ENCODE peak calls at places on chromosomes 1 and 21, in five cellular contexts. I is foreskin fibroblast, H is AG10803, C is endothelial cell, Q is WTC11. D is an unnamed sample.

GRCh38 chr1:208682664-208683013 is 438.5 kb upstream of the PLXNA2 start:
- DNase-seq in H (no peak), I (no peak), C (no peak), Q (no peak), D (no peak)

GRCh38 chr1:228898582-228898992 is 163.3 kb downstream of the RHOU start:
- DNase-seq in H (no peak), Q (no peak), C (no peak), I (no peak), D (no peak)

GRCh38 chr1:63626222-63626621 is 33.0 kb downstream of the PGM1 start:
- DNase-seq in I (no peak), C (no peak), Q (no peak), H (no peak), D (no peak)

GRCh38 chr1:183472488-183473285 is at the start of gene SMG7:
- DNase-seq in Q (no peak), C (no peak), I (no peak), H (peak; percentile 17), D (no peak)

GRCh38 chr21:33821580-33822322 is 93.9 kb downstream of the ATP5PO start:
- DNase-seq in H (no peak), I (no peak), C (no peak), Q (no peak), D (no peak)

GRCh38 chr1:58799080-58799479 is 15.2 kb upstream of the JUN start:
- DNase-seq in I (no peak), C (no peak), Q (no peak), H (no peak), D (no peak)

GRCh38 chr21:38556390-38556789 is 58.1 kb upstream of the ERG start:
- DNase-seq in I (no peak), H (no peak), C (no peak), Q (no peak), D (no peak)

GRCh38 chr1:174165471-174166137 is 6.3 kb downstream of the RABGAP1L start:
- DNase-seq in I (peak; percentile 22), Q (no peak), H (peak; percentile 76), C (no peak), D (no peak)

GRCh38 chr1:53394306-53394705 is 64.9 kb upstream of the DMRTB1 start:
- DNase-seq in H (no peak), C (no peak), I (no peak), Q (no peak), D (no peak)

GRCh38 chr1:31666290-31666963 is 21.8 kb upstream of the PEF1 start:
- DNase-seq in H (peak; percentile 43), Q (no peak), C (no peak), I (peak; percentile 61), D (no peak)

GRCh38 chr1:155479205-155479604 is 83.4 kb downstream of the ASH1L start:
- DNase-seq in C (no peak), Q (no peak), H (peak; percentile 57), I (peak; percentile 72), D (no peak)

GRCh38 chr1:64822621-64823020 is 77.7 kb downstream of the RAVER2 start:
- DNase-seq in Q (no peak), I (peak; percentile 53), C (no peak), H (peak; percentile 28), D (no peak)

GRCh38 chr1:157618190-157618589 is 20.3 kb upstream of the FCRL4 start:
- DNase-seq in Q (no peak), C (no peak), I (no peak), H (no peak), D (no peak)

GRCh38 chr1:246107516-246108277 is 399.4 kb downstream of the SMYD3 start:
- DNase-seq in H (peak; percentile 25), C (no peak), Q (no peak), I (peak; percentile 35), D (no peak)

GRCh38 chr1:47651311-47652089 is 213.7 kb downstream of the FOXD2 start:
- DNase-seq in H (no peak), C (no peak), Q (no peak), I (no peak), D (no peak)

GRCh38 chr1:91781371-91781825 is 104.6 kb downstream of the TGFBR3 start:
- DNase-seq in I (peak; percentile 94), Q (no peak), C (no peak), H (peak; percentile 83), D (peak; percentile 74)

GRCh38 chr1:82778612-82779011 is 977.9 kb downstream of the ADGRL2 start:
- DNase-seq in H (no peak), I (peak; percentile 27), Q (peak; percentile 24), C (no peak), D (no peak)
- TF ChIP-seq CTCF in H (no peak), I (no peak), Q (no peak), C (peak; percentile 33), D (peak; percentile 34)

GRCh38 chr1:215151841-215152240 is 69.3 kb downstream of the KCNK2 start:
- DNase-seq in C (no peak), Q (no peak), H (no peak), I (no peak), D (no peak)

GRCh38 chr1:215147024-215147423 is 64.5 kb downstream of the KCNK2 start:
- DNase-seq in C (no peak), I (no peak), Q (no peak), H (no peak), D (no peak)

GRCh38 chr1:215141460-215141859 is 58.9 kb downstream of the KCNK2 start:
- DNase-seq in I (no peak), C (no peak), H (no peak), Q (no peak), D (no peak)

GRCh38 chr1:215143497-215143896 is 61.0 kb downstream of the KCNK2 start:
- DNase-seq in C (no peak), H (no peak), Q (no peak), I (no peak), D (no peak)

DNA sequence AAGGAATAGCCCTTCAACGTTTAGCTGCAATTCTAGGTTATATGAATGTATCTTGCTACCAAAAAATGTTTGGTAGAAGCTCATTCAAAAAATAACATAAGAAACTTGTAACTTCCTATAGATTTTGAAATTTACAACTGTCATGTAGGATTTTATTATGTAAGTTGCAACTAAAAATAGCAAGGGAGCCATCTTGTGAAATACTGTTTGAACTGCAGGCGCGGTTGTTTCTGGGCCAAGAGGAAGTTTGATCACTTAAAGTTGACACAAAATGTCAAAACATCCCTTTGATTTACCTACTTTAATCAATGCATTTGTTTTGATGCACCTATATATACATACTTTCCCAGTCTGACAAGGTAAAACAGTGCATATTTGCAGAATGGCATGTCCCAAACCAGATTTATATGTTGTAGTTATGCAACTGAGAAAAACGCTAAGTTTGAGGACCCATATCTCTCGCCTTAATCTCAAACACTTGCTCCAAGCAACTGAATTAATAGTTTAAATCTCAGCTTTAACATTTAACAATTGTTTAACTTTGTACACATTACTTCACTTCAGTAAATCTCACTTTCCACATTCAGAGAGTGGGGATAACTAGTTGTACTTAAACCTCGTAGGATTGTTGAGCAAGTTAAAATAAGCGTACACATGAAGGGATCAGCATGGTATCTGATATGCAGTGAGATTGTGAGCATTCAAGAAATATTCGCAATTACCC is 63.9 kb downstream of the KCNK2 start:
- DNase-seq in Q (peak; percentile 11), I (peak; percentile 67), H (peak; percentile 13), C (peak; percentile 7), D (no peak)
- TF ChIP-seq CTCF in Q (no peak), I (peak; percentile 55), H (peak; percentile 36), C (no peak), D (peak; percentile 47)

GRCh38 chr1:11478571-11479374 is at the start of gene DISP3:
- DNase-seq in C (peak; percentile 89), Q (peak; percentile 90), H (peak; percentile 21), I (peak; percentile 72), D (no peak)
- TF ChIP-seq CTCF in C (peak; percentile 97), Q (peak; percentile 92), H (peak; percentile 27), I (peak; percentile 55), D (peak; percentile 45)

DNA sequence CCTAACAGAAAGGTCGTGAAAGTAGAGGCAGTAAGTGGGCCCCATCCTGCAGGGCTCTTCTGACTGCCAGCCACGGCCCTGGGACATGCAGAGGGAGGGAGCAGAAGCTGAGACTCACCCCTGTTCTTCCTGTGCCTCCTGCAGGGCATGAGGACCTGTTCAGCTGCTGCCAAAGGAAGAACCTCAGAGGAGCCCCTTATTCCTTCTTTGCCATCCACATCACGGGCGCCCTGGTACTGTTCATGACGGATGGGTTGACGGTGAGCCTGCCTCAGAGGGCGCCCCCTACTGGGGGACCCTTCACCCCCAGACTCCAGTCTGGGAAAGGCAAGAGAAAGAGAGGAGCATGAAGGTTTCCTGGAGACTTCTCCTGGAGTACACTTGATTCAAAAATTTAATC is 47.1 kb downstream of the ELK4 start:
- DNase-seq in Q (no peak), I (no peak), H (no peak), C (no peak), D (no peak)
- TF ChIP-seq CTCF in Q (peak; percentile 58), I (no peak), H (peak; percentile 20), C (peak; percentile 45), D (peak; percentile 48)

GRCh38 chr1:198054510-198054909 is 102.3 kb upstream of the NEK7 start:
- DNase-seq in I (no peak), Q (no peak), C (no peak), H (no peak), D (no peak)

GRCh38 chr1:198056255-198056654 is 100.5 kb upstream of the NEK7 start:
- DNase-seq in I (no peak), H (no peak), C (peak; percentile 35), Q (peak; percentile 76), D (no peak)
- TF ChIP-seq CTCF in I (peak; percentile 8), H (peak; percentile 24), C (peak; percentile 54), Q (peak; percentile 52), D (peak; percentile 28)

DNA sequence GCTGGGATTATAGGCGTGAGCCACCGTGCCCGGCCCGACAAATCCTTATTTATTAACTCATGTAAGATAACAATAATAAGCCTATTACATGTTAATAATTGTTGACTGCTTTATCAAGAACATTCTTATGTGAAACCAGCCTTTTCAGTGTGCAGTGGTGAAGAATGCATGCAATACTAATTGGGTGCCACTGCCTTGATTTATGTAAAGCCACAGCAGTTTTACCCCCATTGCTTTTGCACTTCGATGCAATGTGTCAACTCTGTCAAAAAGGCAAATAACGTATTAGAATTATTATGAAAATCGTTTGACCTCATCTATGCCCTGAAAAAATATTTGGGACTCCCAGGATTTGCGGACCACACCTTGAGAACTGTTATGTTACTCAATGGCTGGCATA is 18.3 kb downstream of the NPR1 start:
- DNase-seq in C (no peak), Q (no peak), H (no peak), I (no peak), D (no peak)
- TF ChIP-seq CTCF in C (no peak), Q (no peak), H (no peak), I (no peak), D (no peak)

GRCh38 chr1:44776749-44777068 is 1.4 kb downstream of the RPS8 start:
- DNase-seq in H (no peak), C (no peak), I (no peak), Q (no peak), D (no peak)
- TF ChIP-seq CTCF in H (no peak), C (no peak), I (no peak), Q (no peak), D (no peak)

D was measured in AG09309.